ENCODE peak calls at places on chromosome 7, in ten cellular contexts. C is T-cell; G is AG04450; W is NCI-H2081 treated with DMSO at 0.1 percent for 48 hours; M is D341Med; A is stimulated activated CD8-positive, alpha-beta memory T cell treated with anti-CD3 and anti-CD28 coated beads, Interleukin-2, amount 100 ng/mL, for 48 hours; Y is T-helper 9 cell; F is A549; V is colonic mucosa; T is effector CD4-positive, alpha-beta T cell. U is an unnamed sample.

GRCh38 chr7:138610671-138611170 is 90.4 kb downstream of the SVOPL start:
- DNase-seq in C (no peak), A (no peak), F (no peak), W (no peak), Y (no peak), T (no peak), V (no peak), M (no peak), G (no peak), U (no peak)

GRCh38 chr7:31373337-31374289 is 33.1 kb upstream of the NEUROD6 start:
- DNase-seq in C (no peak), A (no peak), Y (no peak), V (peak; percentile 58), G (no peak), F (peak; percentile 78), M (peak; percentile 60), W (no peak), T (no peak), U (no peak)

GRCh38 chr7:137978464-137979237 is 23.2 kb downstream of the CREB3L2 start:
- DNase-seq in A (no peak), F (peak; percentile 81), C (no peak), G (peak; percentile 89), W (no peak), V (no peak), M (no peak), T (no peak), Y (no peak), U (no peak)

GRCh38 chr7:84216477-84216876 is 21.9 kb upstream of the SEMA3A start:
- DNase-seq in F (no peak), A (no peak), M (no peak), W (no peak), V (no peak), T (no peak), C (no peak), G (no peak), Y (no peak), U (no peak)

GRCh38 chr7:123024989-123025758 is 29.7 kb upstream of the TAS2R16 start:
- DNase-seq in T (no peak), F (no peak), A (no peak), V (no peak), M (no peak), C (no peak), W (no peak), Y (no peak), G (no peak), U (no peak)

GRCh38 chr7:30713397-30713796 is 31.1 kb upstream of the CRHR2 start:
- DNase-seq in V (no peak), F (no peak), T (no peak), W (no peak), Y (no peak), M (no peak), C (no peak), G (no peak), A (no peak), U (no peak)

GRCh38 chr7:36313607-36314006 is 76.1 kb upstream of the ANLN start:
- DNase-seq in V (no peak), G (no peak), M (no peak), F (no peak), C (no peak), Y (no peak), T (no peak), A (no peak), W (no peak), U (no peak)

GRCh38 chr7:108294595-108294994 is 161.6 kb downstream of the NRCAM start:
- DNase-seq in V (no peak), F (no peak), W (no peak), G (no peak), A (no peak), M (no peak), C (no peak), Y (no peak), T (no peak), U (no peak)

GRCh38 chr7:5643280-5643679 is 138.2 kb downstream of the RNF216 start:
- DNase-seq in A (no peak), T (no peak), M (no peak), G (no peak), C (peak; percentile 15), Y (peak; percentile 10), W (no peak), V (no peak), F (peak; percentile 13), U (peak; percentile 24)

GRCh38 chr7:44378744-44379143 is 53.4 kb upstream of the CAMK2B start:
- DNase-seq in V (no peak), C (no peak), M (no peak), F (peak; percentile 24), G (peak; percentile 51), A (no peak), W (no peak), Y (no peak), T (no peak), U (no peak)

GRCh38 chr7:107029061-107029763 is 15.3 kb upstream of the PRKAR2B start:
- DNase-seq in T (no peak), M (no peak), C (no peak), W (no peak), V (no peak), G (no peak), Y (no peak), A (no peak), F (no peak), U (no peak)

GRCh38 chr7:1675036-1675671 is 5.1 kb downstream of the ELFN1 start:
- DNase-seq in A (no peak), Y (no peak), F (no peak), T (no peak), W (no peak), M (peak; percentile 31), G (no peak), V (no peak), C (no peak), U (no peak)